ENCODE peak calls at places on chromosomes 1 and 21, in five cellular contexts. One of them, this sample, is unnamed.

GRCh38 chr1:212110617-212111016 is 75.1 kb downstream of the DTL start:
- DNase-seq in A549: no peak
- DNase-seq in IMR-90: peak
- DNase-seq in K562: peak
- DNase-seq in GM12878: no peak
- DNase-seq in this sample: no peak

GRCh38 chr1:38848069-38848468 is 11.5 kb downstream of the RRAGC start:
- DNase-seq in A549: no peak
- DNase-seq in IMR-90: no peak
- DNase-seq in K562: no peak
- DNase-seq in GM12878: no peak
- DNase-seq in this sample: no peak

GRCh38 chr1:216518844-216519627 is 95.8 kb upstream of the USH2A start:
- DNase-seq in A549: no peak
- DNase-seq in IMR-90: no peak
- DNase-seq in K562: no peak
- DNase-seq in GM12878: no peak
- DNase-seq in this sample: peak

GRCh38 chr1:160115545-160116276 is at the start of gene ATP1A2:
- DNase-seq in A549: no peak
- DNase-seq in IMR-90: no peak
- DNase-seq in K562: no peak
- DNase-seq in GM12878: no peak
- DNase-seq in this sample: no peak

GRCh38 chr1:54571326-54571725 is 23.3 kb downstream of the ACOT11 start:
- DNase-seq in A549: no peak
- DNase-seq in IMR-90: no peak
- DNase-seq in K562: no peak
- DNase-seq in GM12878: no peak
- DNase-seq in this sample: no peak

GRCh38 chr1:64757213-64757612 is 12.3 kb downstream of the RAVER2 start:
- DNase-seq in A549: no peak
- DNase-seq in IMR-90: no peak
- DNase-seq in K562: peak
- DNase-seq in GM12878: no peak
- DNase-seq in this sample: no peak

GRCh38 chr21:26057488-26058170 is 112.9 kb downstream of the APP start:
- DNase-seq in A549: no peak
- DNase-seq in IMR-90: no peak
- DNase-seq in K562: no peak
- DNase-seq in GM12878: no peak
- DNase-seq in this sample: no peak

GRCh38 chr1:210792703-210793102 is 341.2 kb downstream of the KCNH1 start:
- DNase-seq in A549: peak
- DNase-seq in IMR-90: peak
- DNase-seq in K562: peak
- DNase-seq in GM12878: no peak
- DNase-seq in this sample: no peak

GRCh38 chr1:208241541-208241940 is 2.6 kb downstream of the PLXNA2 start:
- DNase-seq in A549: no peak
- DNase-seq in IMR-90: no peak
- DNase-seq in K562: no peak
- DNase-seq in GM12878: no peak
- DNase-seq in this sample: no peak

GRCh38 chr1:157152510-157152909 is 14.3 kb upstream of the ETV3 start:
- DNase-seq in A549: no peak
- DNase-seq in IMR-90: no peak
- DNase-seq in K562: no peak
- DNase-seq in GM12878: no peak
- DNase-seq in this sample: no peak

GRCh38 chr1:34898220-34898820 is 31.1 kb downstream of the DLGAP3 start:
- DNase-seq in A549: no peak
- DNase-seq in IMR-90: no peak
- DNase-seq in K562: no peak
- DNase-seq in GM12878: no peak
- DNase-seq in this sample: no peak

GRCh38 chr1:3420218-3420951 is 34.1 kb upstream of the ARHGEF16 start:
- DNase-seq in A549: no peak
- DNase-seq in IMR-90: no peak
- DNase-seq in K562: no peak
- DNase-seq in GM12878: no peak
- DNase-seq in this sample: no peak

GRCh38 chr1:20439282-20439681 is 46.7 kb downstream of the CAMK2N1 start:
- DNase-seq in A549: no peak
- DNase-seq in IMR-90: peak
- DNase-seq in K562: peak
- DNase-seq in GM12878: no peak
- DNase-seq in this sample: no peak

GRCh38 chr1:154589780-154590179 is 18.2 kb downstream of the ADAR start:
- DNase-seq in A549: no peak
- DNase-seq in IMR-90: peak
- DNase-seq in K562: no peak
- DNase-seq in GM12878: no peak
- DNase-seq in this sample: no peak

GRCh38 chr1:200670215-200671118 is 760 bp upstream of the DDX59 start:
- DNase-seq in A549: peak
- DNase-seq in IMR-90: peak
- DNase-seq in K562: peak
- DNase-seq in GM12878: no peak
- DNase-seq in this sample: peak

GRCh38 chr1:1164701-1165451 is 8.8 kb upstream of the TTLL10 start:
- DNase-seq in A549: peak
- DNase-seq in IMR-90: no peak
- DNase-seq in K562: no peak
- DNase-seq in GM12878: no peak
- DNase-seq in this sample: no peak

GRCh38 chr1:174074757-174075156 is 52.6 kb upstream of the RC3H1 start:
- DNase-seq in A549: no peak
- DNase-seq in IMR-90: peak
- DNase-seq in K562: peak
- DNase-seq in GM12878: no peak
- DNase-seq in this sample: peak

GRCh38 chr21:44730951-44731579 is 19.7 kb upstream of the TSPEAR start:
- DNase-seq in A549: no peak
- DNase-seq in IMR-90: no peak
- DNase-seq in K562: peak
- DNase-seq in GM12878: no peak
- DNase-seq in this sample: no peak

GRCh38 chr1:237340892-237341291 is 298.9 kb downstream of the RYR2 start:
- DNase-seq in A549: no peak
- DNase-seq in IMR-90: no peak
- DNase-seq in K562: no peak
- DNase-seq in GM12878: no peak
- DNase-seq in this sample: peak

GRCh38 chr1:225343618-225344017 is 84.2 kb downstream of the LBR start:
- DNase-seq in A549: no peak
- DNase-seq in IMR-90: peak
- DNase-seq in K562: peak
- DNase-seq in GM12878: no peak
- DNase-seq in this sample: no peak

GRCh38 chr1:230163719-230164118 is 96.7 kb downstream of the GALNT2 start:
- DNase-seq in A549: no peak
- DNase-seq in IMR-90: no peak
- DNase-seq in K562: no peak
- DNase-seq in GM12878: no peak
- DNase-seq in this sample: no peak

GRCh38 chr1:31576201-31576669 is at the start of gene TINAGL1:
- DNase-seq in A549: no peak
- DNase-seq in IMR-90: no peak
- DNase-seq in K562: peak
- DNase-seq in GM12878: no peak
- DNase-seq in this sample: no peak

GRCh38 chr1:41394918-41395598 is 33.8 kb downstream of the FOXO6 start:
- DNase-seq in A549: no peak
- DNase-seq in IMR-90: no peak
- DNase-seq in K562: peak
- DNase-seq in GM12878: no peak
- DNase-seq in this sample: peak

GRCh38 chr21:14545906-14546480 is at the start of gene SAMSN1:
- DNase-seq in A549: no peak
- DNase-seq in IMR-90: no peak
- DNase-seq in K562: peak
- DNase-seq in GM12878: peak
- DNase-seq in this sample: no peak

GRCh38 chr1:160711528-160712311 is at the start of gene CD48:
- DNase-seq in A549: no peak
- DNase-seq in IMR-90: no peak
- DNase-seq in K562: no peak
- DNase-seq in GM12878: no peak
- DNase-seq in this sample: no peak

GRCh38 chr1:160646711-160647328 is at the start of gene SLAMF1:
- DNase-seq in A549: no peak
- DNase-seq in IMR-90: no peak
- DNase-seq in K562: no peak
- DNase-seq in GM12878: peak
- DNase-seq in this sample: no peak

GRCh38 chr1:28369518-28370219 is at the start of gene PHACTR4:
- DNase-seq in A549: peak
- DNase-seq in IMR-90: peak
- DNase-seq in K562: peak
- DNase-seq in GM12878: peak
- DNase-seq in this sample: peak

GRCh38 chr1:246629030-246629429 is 62.8 kb downstream of the CNST start:
- DNase-seq in A549: no peak
- DNase-seq in IMR-90: no peak
- DNase-seq in K562: no peak
- DNase-seq in GM12878: peak
- DNase-seq in this sample: no peak

GRCh38 chr1:88684482-88685238 is 587 bp downstream of the PKN2 start:
- DNase-seq in A549: peak
- DNase-seq in IMR-90: peak
- DNase-seq in K562: peak
- DNase-seq in GM12878: no peak
- DNase-seq in this sample: peak

GRCh38 chr21:21688877-21689276 is 690.7 kb downstream of the NCAM2 start:
- DNase-seq in A549: no peak
- DNase-seq in IMR-90: peak
- DNase-seq in K562: peak
- DNase-seq in GM12878: no peak
- DNase-seq in this sample: peak
- TF ChIP-seq RCOR1 in A549: no peak
- TF ChIP-seq RCOR1 in IMR-90: no peak
- TF ChIP-seq RCOR1 in K562: no peak
- TF ChIP-seq RCOR1 in GM12878: no peak
- TF ChIP-seq RCOR1 in this sample: no peak

DNA sequence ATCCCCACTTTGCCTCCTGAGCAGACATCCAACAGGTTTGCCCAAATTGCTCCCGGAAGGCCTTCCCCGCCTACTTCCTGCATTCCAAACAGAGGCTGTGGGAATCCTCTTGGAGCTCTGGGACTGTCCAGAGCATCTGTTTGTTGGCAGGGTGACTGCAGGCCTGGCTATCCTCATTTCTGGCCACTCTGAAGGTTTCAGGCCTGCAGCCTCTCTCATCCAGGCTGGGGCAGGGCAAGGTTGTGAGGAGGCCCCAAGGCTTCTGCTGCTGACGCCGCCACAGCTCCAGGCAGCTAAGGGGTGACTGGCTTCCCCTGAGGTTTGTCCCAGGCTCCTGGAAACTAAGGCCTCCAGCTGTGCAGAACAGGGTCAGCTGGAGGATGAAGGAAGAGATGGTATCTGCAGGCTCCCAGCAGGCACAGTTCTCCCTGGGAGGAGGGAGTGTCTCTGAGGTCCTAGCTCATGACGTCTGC is 11.3 kb downstream of the CDK18 start:
- DNase-seq in A549: no peak
- DNase-seq in IMR-90: no peak
- DNase-seq in K562: peak
- DNase-seq in GM12878: no peak
- DNase-seq in this sample: peak
- TF ChIP-seq RCOR1 in A549: no peak
- TF ChIP-seq RCOR1 in IMR-90: no peak
- TF ChIP-seq RCOR1 in K562: no peak
- TF ChIP-seq RCOR1 in GM12878: no peak
- TF ChIP-seq RCOR1 in this sample: peak

DNA sequence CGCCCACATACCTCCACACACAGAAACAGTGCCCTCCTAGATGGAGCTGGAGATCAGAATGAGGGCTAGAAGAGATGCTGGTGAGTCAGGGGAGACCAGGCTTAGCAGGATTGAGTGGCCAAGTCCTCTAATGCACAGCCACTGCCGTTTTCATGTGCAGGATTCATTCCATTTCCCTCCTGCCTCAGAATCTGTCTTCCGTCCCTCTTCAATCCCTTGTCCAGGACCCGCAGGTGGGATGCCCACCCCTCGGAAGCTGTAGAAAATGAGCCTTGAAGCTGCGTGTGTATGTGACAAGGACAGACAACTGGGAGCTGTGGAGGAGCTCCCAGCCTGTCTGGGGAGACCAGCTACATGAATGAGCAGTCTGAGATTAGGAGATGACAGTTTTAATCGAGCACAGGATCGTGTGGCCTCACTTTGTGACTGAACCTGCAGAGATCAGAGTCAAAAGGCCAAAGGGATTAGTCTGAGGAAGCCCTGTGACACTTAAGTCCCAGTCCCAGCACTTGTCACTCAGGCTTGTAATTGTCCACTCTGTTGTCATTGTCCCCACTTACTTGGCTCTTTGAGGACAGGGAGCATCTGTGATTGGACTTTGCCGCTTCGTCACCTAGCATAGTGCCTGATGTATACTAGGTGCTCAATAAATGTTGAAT is 22.0 kb downstream of the LGR6 start:
- DNase-seq in A549: no peak
- DNase-seq in IMR-90: no peak
- DNase-seq in K562: no peak
- DNase-seq in GM12878: no peak
- DNase-seq in this sample: no peak
- TF ChIP-seq RCOR1 in A549: no peak
- TF ChIP-seq RCOR1 in IMR-90: no peak
- TF ChIP-seq RCOR1 in K562: no peak
- TF ChIP-seq RCOR1 in GM12878: no peak
- TF ChIP-seq RCOR1 in this sample: no peak

GRCh38 chr1:205346956-205347574 is 9.7 kb downstream of the KLHDC8A start:
- DNase-seq in A549: no peak
- DNase-seq in IMR-90: no peak
- DNase-seq in K562: no peak
- DNase-seq in GM12878: no peak
- DNase-seq in this sample: no peak

GRCh38 chr1:205340674-205341073 is 16.0 kb downstream of the KLHDC8A start:
- DNase-seq in A549: no peak
- DNase-seq in IMR-90: no peak
- DNase-seq in K562: no peak
- DNase-seq in GM12878: no peak
- DNase-seq in this sample: no peak

GRCh38 chr1:205344010-205344808 is 12.5 kb downstream of the KLHDC8A start:
- DNase-seq in A549: no peak
- DNase-seq in IMR-90: no peak
- DNase-seq in K562: peak
- DNase-seq in GM12878: no peak
- DNase-seq in this sample: peak

GRCh38 chr1:205345761-205346160 is 11.0 kb downstream of the KLHDC8A start:
- DNase-seq in A549: no peak
- DNase-seq in IMR-90: no peak
- DNase-seq in K562: no peak
- DNase-seq in GM12878: no peak
- DNase-seq in this sample: no peak

GRCh38 chr1:205343431-205344009 is 13.2 kb downstream of the KLHDC8A start:
- DNase-seq in A549: peak
- DNase-seq in IMR-90: no peak
- DNase-seq in K562: no peak
- DNase-seq in GM12878: no peak
- DNase-seq in this sample: peak
- TF ChIP-seq RCOR1 in A549: no peak
- TF ChIP-seq RCOR1 in IMR-90: no peak
- TF ChIP-seq RCOR1 in K562: no peak
- TF ChIP-seq RCOR1 in GM12878: no peak
- TF ChIP-seq RCOR1 in this sample: no peak